ENCODE peak calls at places on chromosomes 2 and 18, in ten cellular contexts. L, T, W, F, A, Q, O, Z, D and M are unnamed samples.

GRCh38 chr2:102520801-102521200 is 47.8 kb downstream of the SLC9A4 start:
- DNase-seq in L (no peak), T (no peak), W (no peak), F (no peak), A (no peak), Q (no peak), O (no peak), Z (no peak), D (no peak), M (no peak)

GRCh38 chr2:223954401-223954800 is 2.9 kb upstream of the MRPL44 start:
- DNase-seq in L (no peak), T (no peak), W (no peak), F (no peak), A (no peak), Q (no peak), O (no peak), Z (no peak), D (peak; percentile 94), M (no peak)

GRCh38 chr2:2765176-2765800 is 434.2 kb upstream of the MYT1L start:
- DNase-seq in L (no peak), T (no peak), W (no peak), F (no peak), A (no peak), Q (no peak), O (no peak), Z (no peak), D (no peak), M (no peak)

GRCh38 chr2:113877651-113878594 is 12.0 kb upstream of the ACTR3 start:
- DNase-seq in L (no peak), T (no peak), W (peak; percentile 85), F (no peak), A (no peak), Q (no peak), O (no peak), Z (no peak), D (peak; percentile 61), M (no peak)

GRCh38 chr2:162989507-162989906 is 150.9 kb upstream of the KCNH7 start:
- DNase-seq in L (no peak), T (no peak), W (no peak), F (no peak), A (no peak), Q (no peak), O (no peak), Z (no peak), D (no peak), M (no peak)

GRCh38 chr18:68454511-68455228 is 260.2 kb downstream of the TMX3 start:
- DNase-seq in L (no peak), T (no peak), W (no peak), F (no peak), A (no peak), Q (no peak), O (no peak), Z (no peak), D (peak; percentile 84), M (no peak)

GRCh38 chr2:189347540-189347939 is 93.7 kb upstream of the WDR75 start:
- DNase-seq in L (peak; percentile 52), T (no peak), W (peak; percentile 53), F (peak; percentile 19), A (peak; percentile 20), Q (peak; percentile 22), O (no peak), Z (peak; percentile 11), D (peak; percentile 96), M (peak; percentile 60)

GRCh38 chr2:167783266-167784070 is 463.9 kb downstream of the STK39 start:
- DNase-seq in L (no peak), T (no peak), W (no peak), F (no peak), A (no peak), Q (peak; percentile 40), O (no peak), Z (no peak), D (peak; percentile 10), M (no peak)

GRCh38 chr2:119736021-119736420 is 23.7 kb upstream of the PTPN4 start:
- DNase-seq in L (no peak), T (no peak), W (no peak), F (no peak), A (no peak), Q (no peak), O (no peak), Z (no peak), D (no peak), M (no peak)

GRCh38 chr2:133240505-133241230 is 327.6 kb downstream of the NCKAP5 start:
- DNase-seq in L (no peak), T (no peak), W (no peak), F (no peak), A (no peak), Q (no peak), O (no peak), Z (no peak), D (peak; percentile 16), M (no peak)

GRCh38 chr2:172439509-172439860 is 12.1 kb downstream of the ITGA6 start:
- DNase-seq in L (no peak), T (no peak), W (no peak), F (no peak), A (no peak), Q (no peak), O (no peak), Z (no peak), D (no peak), M (no peak)

GRCh38 chr18:50287441-50288347 is at the start of gene CXXC1:
- DNase-seq in L (peak; percentile 81), T (peak; percentile 91), W (peak; percentile 99), F (peak; percentile 98), A (peak; percentile 97), Q (peak; percentile 98), O (peak; percentile 98), Z (peak; percentile 99), D (peak; percentile 100), M (peak; percentile 98)
- TF ChIP-seq POLR2A in L (peak; percentile 67), T (peak; percentile 41), W (no peak), F (peak; percentile 76), A (no peak), Q (no peak), O (peak; percentile 31), Z (no peak), D (no peak), M (peak; percentile 57)

DNA sequence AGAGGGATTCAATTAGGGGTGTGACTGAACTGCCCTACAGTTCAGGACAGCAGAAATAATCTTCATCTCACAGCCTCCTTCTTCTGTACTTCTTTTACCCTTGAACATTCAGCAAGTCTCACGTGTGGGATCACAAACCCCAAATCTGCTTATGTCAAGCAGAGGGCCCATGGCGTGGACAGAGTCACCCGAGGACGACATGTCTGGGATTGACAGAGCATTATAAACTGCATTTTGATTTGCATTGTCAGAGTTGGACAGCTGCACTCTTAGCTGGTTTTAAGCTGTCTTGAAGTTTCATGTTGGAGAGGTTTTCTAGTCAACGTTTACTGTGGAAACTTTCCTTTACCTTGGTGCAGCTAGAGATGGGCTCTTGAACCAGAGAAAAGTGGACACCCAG is 26.4 kb downstream of the MGAT5 start:
- DNase-seq in L (no peak), T (no peak), W (no peak), F (no peak), A (no peak), Q (no peak), O (no peak), Z (no peak), D (no peak), M (no peak)
- H3K4me1 ChIP-seq in L (no peaks in the 10 kb centered on the region), T (peaks cover 14% of the 10 kb centered on the region), W (peaks cover 5% of the 10 kb centered on the region), F (no peaks in the 10 kb centered on the region), A (peaks cover 47% of the 10 kb centered on the region), Q (no peaks in the 10 kb centered on the region), O (no peaks in the 10 kb centered on the region), Z (peaks cover 91% of the 10 kb centered on the region), D (peaks cover 2% of the 10 kb centered on the region), M (no peaks in the 10 kb centered on the region)

DNA sequence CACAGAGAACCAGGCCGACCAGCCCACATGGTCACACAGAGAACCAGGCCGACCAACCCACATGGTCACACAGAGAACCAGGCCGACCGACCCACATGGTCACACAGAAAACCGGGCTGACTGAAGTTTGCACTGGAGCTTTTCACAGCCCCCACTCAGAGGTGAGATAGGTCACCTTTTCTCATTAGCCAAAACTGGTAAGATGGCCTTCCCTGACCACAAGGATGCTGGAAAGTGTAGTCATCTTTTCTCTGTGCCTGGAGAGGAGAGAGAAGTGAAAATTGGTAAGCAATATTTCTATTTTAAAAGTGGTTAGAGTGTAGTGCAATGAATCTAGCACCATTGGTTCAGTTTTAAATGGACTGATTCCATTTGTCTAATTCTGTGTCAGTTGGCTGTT is 247.1 kb downstream of the NEDD4L start:
- DNase-seq in L (no peak), T (no peak), W (no peak), F (no peak), A (no peak), Q (no peak), O (no peak), Z (no peak), D (no peak), M (no peak)
- H3K27ac ChIP-seq in L (no peak overlapping the region), T (no peak overlapping the region), W (no peak overlapping the region), F (no peak overlapping the region), A (peak overlapping the region; percentile 56), Q (no peak overlapping the region), O (no peak overlapping the region), Z (no peak overlapping the region), D (no peak overlapping the region), M (no peak overlapping the region)

DNA sequence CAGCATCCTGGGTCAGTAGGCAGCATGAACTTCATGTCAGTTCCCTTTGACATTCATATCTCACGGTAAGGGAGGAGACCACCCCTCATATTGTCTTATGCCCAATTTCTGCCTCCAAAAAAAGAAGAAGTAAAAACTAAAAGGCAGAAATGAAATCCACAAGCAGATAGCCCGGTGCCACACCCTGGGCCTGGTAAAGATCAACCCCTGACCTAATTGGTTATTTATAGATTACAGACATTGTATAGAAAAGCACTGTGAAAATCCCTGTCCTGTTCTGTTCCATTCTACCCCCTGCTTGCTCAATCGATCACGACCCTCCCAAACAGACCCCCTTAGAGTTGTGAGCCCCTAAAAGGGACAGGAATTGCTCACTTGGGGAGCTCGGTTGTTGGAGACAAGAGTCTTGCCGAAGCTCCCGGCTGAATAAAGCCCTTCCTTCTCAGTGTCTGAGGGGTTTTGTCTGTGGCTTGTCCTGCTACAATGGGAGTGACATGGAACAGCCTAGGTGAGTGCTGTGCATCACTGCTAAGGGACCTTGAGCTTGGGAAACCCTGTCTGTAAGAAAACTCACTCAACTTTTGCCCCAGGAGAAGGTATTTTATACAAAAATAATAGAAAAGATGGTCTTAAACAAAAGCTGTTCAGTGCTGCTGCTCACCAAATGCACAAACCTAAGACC is 11.1 kb downstream of the NDUFV2 start:
- DNase-seq in L (no peak), T (no peak), W (no peak), F (no peak), A (no peak), Q (no peak), O (no peak), Z (no peak), D (no peak), M (no peak)
- TF ChIP-seq POLR2A in L (no peak), T (no peak), W (no peak), F (no peak), A (no peak), Q (no peak), O (no peak), Z (no peak), D (no peak), M (no peak)

DNA sequence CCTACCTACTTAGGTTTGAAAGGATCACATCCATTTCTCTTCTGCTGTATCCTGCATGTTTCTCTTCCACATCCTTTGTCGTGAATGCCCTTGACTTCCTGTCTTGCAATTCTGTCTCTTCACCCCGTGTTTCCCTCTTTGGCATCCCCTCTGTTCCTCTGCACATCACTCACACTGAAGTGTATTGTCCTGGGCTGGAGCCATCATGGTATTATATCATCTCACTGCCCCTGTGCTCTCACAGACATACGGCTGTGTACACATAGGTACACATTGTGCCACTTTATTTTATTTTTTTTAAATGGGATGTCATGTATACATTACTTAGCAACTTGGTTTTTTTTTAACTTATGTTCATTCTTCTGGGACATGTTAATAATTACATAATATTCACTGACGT is 291.6 kb downstream of the ALPK2 start:
- DNase-seq in L (no peak), T (no peak), W (no peak), F (no peak), A (no peak), Q (no peak), O (no peak), Z (no peak), D (no peak), M (no peak)
- H3K4me1 ChIP-seq in L (no peaks in the 10 kb centered on the region), T (peaks cover 8% of the 10 kb centered on the region), W (no peaks in the 10 kb centered on the region), F (peaks cover 11% of the 10 kb centered on the region), A (peaks cover 20% of the 10 kb centered on the region), Q (peaks cover 5% of the 10 kb centered on the region), O (no peaks in the 10 kb centered on the region), Z (no peaks in the 10 kb centered on the region), D (peaks cover 14% of the 10 kb centered on the region), M (no peaks in the 10 kb centered on the region)